ENCODE peak calls at places on chromosomes 12 and 14, in nine cellular contexts. Z is AG04449, N is uterus, H is MCF 10A, B is endothelial cell, G is A549, P is HFF-Myc, R is cardiac fibroblast, C is fibroblast of mammary gland. Q is an unnamed sample.
A peak's percentile ranks its signal among the peaks of the same experiment; 100 is the strongest.

GRCh38 chr14:32507029-32507984 is 178.2 kb downstream of the AKAP6 start:
- DNase-seq in B (no peak), C (peak; percentile 75), H (peak; percentile 87), N (no peak), P (no peak), Z (peak; percentile 95), G (peak; percentile 51), R (peak; percentile 88), Q (peak; percentile 1)

GRCh38 chr12:91219919-91220318 is 37.3 kb upstream of the DCN start:
- DNase-seq in C (no peak), N (no peak), Z (no peak), G (no peak), H (no peak), B (no peak), R (no peak), P (no peak), Q (no peak)

GRCh38 chr14:96309907-96310330 is 53.2 kb downstream of the ATG2B start:
- DNase-seq in B (no peak), C (peak; percentile 8), R (no peak), G (peak; percentile 44), Z (no peak), N (no peak), H (no peak), P (no peak), Q (peak; percentile 19)

GRCh38 chr12:1203735-1204019 is 212.7 kb downstream of the ERC1 start:
- DNase-seq in N (no peak), C (no peak), R (no peak), B (no peak), G (no peak), Z (no peak), P (no peak), H (no peak), Q (no peak)

GRCh38 chr14:75864352-75864751 is 117.4 kb downstream of the TGFB3 start:
- DNase-seq in C (peak; percentile 93), P (no peak), B (no peak), R (peak; percentile 86), G (no peak), Z (peak; percentile 38), H (peak; percentile 76), N (no peak), Q (no peak)

GRCh38 chr12:91040356-91040755 is 17.5 kb downstream of the KERA start:
- DNase-seq in H (peak; percentile 16), B (no peak), R (peak; percentile 14), P (no peak), G (no peak), N (no peak), Z (no peak), C (peak; percentile 34), Q (no peak)

GRCh38 chr12:2998789-2999264 is 39.6 kb downstream of the TEAD4 start:
- DNase-seq in N (peak; percentile 93), P (no peak), H (peak; percentile 25), C (peak; percentile 87), Z (peak; percentile 34), G (no peak), B (no peak), R (peak; percentile 84), Q (no peak)

GRCh38 chr12:102298022-102298421 is 100.4 kb upstream of the PMCH start:
- DNase-seq in R (peak; percentile 16), H (peak; percentile 44), C (peak; percentile 85), G (peak; percentile 7), N (no peak), P (peak; percentile 6), B (no peak), Z (no peak), Q (no peak)

GRCh38 chr12:90065301-90065801 is 356.7 kb upstream of the ATP2B1 start:
- DNase-seq in R (peak; percentile 20), C (peak; percentile 31), N (no peak), G (no peak), H (no peak), B (no peak), P (no peak), Z (no peak), Q (no peak)

GRCh38 chr14:57833304-57833703 is 32.6 kb downstream of the SLC35F4 start:
- DNase-seq in C (peak; percentile 99), Z (peak; percentile 72), H (peak; percentile 99), P (peak; percentile 75), G (peak; percentile 74), B (no peak), N (peak; percentile 77), R (peak; percentile 98), Q (peak; percentile 20)

GRCh38 chr14:36975834-36976233 is 196.6 kb downstream of the SLC25A21 start:
- DNase-seq in C (peak; percentile 33), R (peak; percentile 23), H (peak; percentile 50), G (peak; percentile 76), B (no peak), P (no peak), Z (no peak), N (no peak), Q (no peak)
- TF ChIP-seq CTCF in C (no peak), R (no peak), H (no peak), G (peak; percentile 18), B (no peak), P (no peak), Z (no peak), N (no peak), Q (no peak)

GRCh38 chr12:51482808-51483532 is 58.3 kb downstream of the SLC4A8 start:
- DNase-seq in P (no peak), C (no peak), H (no peak), B (no peak), Z (no peak), G (no peak), R (peak; percentile 3), N (no peak), Q (no peak)
- TF ChIP-seq CTCF in P (no peak), C (no peak), H (no peak), B (no peak), Z (no peak), G (no peak), R (no peak), N (no peak), Q (no peak)

GRCh38 chr14:100708349-100709217 is 18.1 kb upstream of the DLK1 start:
- DNase-seq in B (no peak), P (no peak), R (no peak), N (peak; percentile 57), G (no peak), Z (no peak), C (peak; percentile 41), H (peak; percentile 70), Q (peak; percentile 86)
- TF ChIP-seq CTCF in B (no peak), P (no peak), R (no peak), N (no peak), G (no peak), Z (no peak), C (no peak), H (no peak), Q (peak; percentile 52)

DNA sequence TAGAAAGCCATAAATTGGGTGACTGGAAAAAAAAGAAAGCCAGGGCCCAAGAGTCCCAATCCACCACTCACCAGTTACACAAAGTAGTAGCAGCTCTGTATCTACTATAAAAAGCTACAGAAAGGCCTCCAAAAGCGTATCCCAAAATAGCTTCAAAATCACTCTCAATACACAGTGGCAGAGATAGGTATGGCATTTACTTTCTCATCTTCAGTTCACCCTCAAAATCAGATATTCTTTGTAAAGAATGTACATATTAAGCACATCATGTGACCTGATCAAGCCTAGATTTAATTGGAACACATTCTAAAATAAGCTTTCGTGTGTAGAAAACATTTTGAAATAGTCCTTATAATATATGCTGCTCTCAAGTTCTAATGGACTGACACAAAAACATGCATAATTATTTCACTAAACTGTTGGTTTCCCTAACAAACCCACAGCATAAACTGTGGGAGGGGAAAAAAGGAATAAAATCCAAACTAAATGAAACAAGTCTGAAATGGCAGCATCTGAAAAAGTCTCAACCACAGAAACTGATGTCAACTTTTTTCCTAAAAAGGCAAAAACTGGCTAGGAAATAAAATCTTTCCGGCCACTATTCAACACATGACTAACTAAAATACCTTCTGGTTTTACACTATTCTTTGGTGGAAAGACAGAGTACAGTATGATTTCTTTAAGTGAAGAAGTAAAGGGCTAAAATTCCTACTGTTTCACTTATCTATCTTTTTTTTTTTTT is 25.9 kb downstream of the UBE2N start:
- DNase-seq in B (no peak), P (peak; percentile 24), G (no peak), R (peak; percentile 79), Z (no peak), N (no peak), H (no peak), C (peak; percentile 62), Q (no peak)
- TF ChIP-seq CTCF in B (no peak), P (no peak), G (no peak), R (no peak), Z (no peak), N (no peak), H (no peak), C (no peak), Q (no peak)

GRCh38 chr12:122834921-122835692 is at the start of gene HIP1R:
- DNase-seq in N (no peak), C (no peak), B (peak; percentile 63), Z (no peak), H (peak; percentile 31), R (peak; percentile 15), G (peak; percentile 49), P (no peak), Q (peak; percentile 71)

GRCh38 chr12:122837306-122838265 is 2.3 kb downstream of the HIP1R start:
- DNase-seq in C (no peak), R (no peak), H (no peak), N (no peak), G (no peak), B (no peak), Z (no peak), P (no peak), Q (no peak)

GRCh38 chr12:122835693-122836026 is 403 bp downstream of the HIP1R start:
- DNase-seq in Z (no peak), G (no peak), H (no peak), R (no peak), C (no peak), N (no peak), P (no peak), B (no peak), Q (peak; percentile 53)

GRCh38 chr12:122836027-122836921 is 1.0 kb downstream of the HIP1R start:
- DNase-seq in H (peak; percentile 64), B (peak; percentile 43), C (peak; percentile 35), G (no peak), P (no peak), R (peak; percentile 31), Z (no peak), N (no peak), Q (peak; percentile 60)

DNA sequence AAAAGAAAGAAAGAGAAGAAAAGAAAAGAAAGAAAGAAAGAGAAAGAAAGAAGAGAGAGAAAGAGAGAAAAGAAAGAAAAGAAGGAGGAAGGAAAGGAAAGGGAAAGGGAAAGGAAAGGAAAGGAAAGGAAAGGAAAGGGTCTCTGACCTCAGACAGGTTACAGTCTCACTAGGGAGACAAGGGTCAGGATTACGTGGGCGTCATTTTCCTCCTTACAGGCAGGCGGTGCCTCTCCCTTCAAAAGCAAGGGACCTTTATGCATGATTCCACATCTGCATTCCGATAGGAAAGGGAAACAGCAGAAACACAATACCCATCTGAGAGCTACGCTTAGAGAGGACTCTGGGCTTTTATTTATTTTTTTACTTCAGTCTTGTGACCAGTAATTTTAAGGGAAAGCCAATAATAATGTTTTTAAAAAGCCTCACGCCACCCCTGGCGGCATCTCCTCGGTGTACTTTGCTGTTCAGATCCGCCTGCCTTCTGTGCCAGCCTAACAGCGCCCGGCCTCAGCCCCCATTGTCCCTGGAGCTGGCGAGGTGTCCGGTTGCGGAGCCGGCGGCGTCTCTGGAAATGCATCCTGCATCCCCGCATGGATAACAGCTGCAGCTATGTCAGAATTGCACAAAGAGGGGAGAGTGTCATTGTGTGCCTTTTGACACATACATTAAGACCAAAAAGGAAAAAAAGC is 882 bp upstream of the HIP1R start:
- DNase-seq in G (peak; percentile 79), H (peak; percentile 56), B (peak; percentile 80), C (peak; percentile 58), R (peak; percentile 45), P (no peak), N (no peak), Z (no peak), Q (peak; percentile 68)
- TF ChIP-seq CTCF in G (peak; percentile 23), H (no peak), B (no peak), C (no peak), R (peak; percentile 16), P (no peak), N (no peak), Z (no peak), Q (no peak)

GRCh38 chr12:15772405-15773018 is 16.7 kb downstream of the EPS8 start:
- DNase-seq in P (no peak), B (no peak), H (peak; percentile 55), C (peak; percentile 54), N (no peak), Z (no peak), R (peak; percentile 56), G (peak; percentile 45), Q (no peak)
- TF ChIP-seq CTCF in P (peak; percentile 39), B (peak; percentile 19), H (peak; percentile 42), C (peak; percentile 42), N (no peak), Z (no peak), R (peak; percentile 31), G (peak; percentile 60), Q (peak; percentile 15)